ENCODE peak calls at places on chromosomes 6 and 20, in four cellular contexts. One of them, this sample, is unnamed.

GRCh38 chr20:21102252-21102609 is 3.9 kb downstream of the LINC00237 start:
- DNase-seq in kidney glomerular epithelial cell: no peak
- DNase-seq in A172: no peak
- DNase-seq in MV-4-11: peak
- DNase-seq in this sample: no peak

GRCh38 chr6:87714093-87714809 is 12.2 kb upstream of the AKIRIN2 start:
- DNase-seq in A172: peak
- DNase-seq in kidney glomerular epithelial cell: peak
- DNase-seq in MV-4-11: peak
- DNase-seq in this sample: no peak

GRCh38 chr20:48246391-48246790 is 461.1 kb upstream of the SULF2 start:
- DNase-seq in MV-4-11: no peak
- DNase-seq in A172: no peak
- DNase-seq in kidney glomerular epithelial cell: no peak
- DNase-seq in this sample: no peak

GRCh38 chr20:25005220-25005619 is 12.7 kb upstream of the APMAP start:
- DNase-seq in kidney glomerular epithelial cell: peak
- DNase-seq in MV-4-11: no peak
- DNase-seq in A172: peak
- DNase-seq in this sample: no peak

GRCh38 chr6:13813621-13814175 is 659 bp downstream of the MCUR1 start:
- DNase-seq in MV-4-11: peak
- DNase-seq in kidney glomerular epithelial cell: peak
- DNase-seq in A172: peak
- DNase-seq in this sample: peak

GRCh38 chr20:2839732-2840137 is 720 bp downstream of the PCED1A start:
- DNase-seq in kidney glomerular epithelial cell: no peak
- DNase-seq in A172: no peak
- DNase-seq in MV-4-11: no peak
- DNase-seq in this sample: no peak

GRCh38 chr6:42075159-42075838 is 25.0 kb downstream of the TAF8 start:
- DNase-seq in A172: peak
- DNase-seq in kidney glomerular epithelial cell: peak
- DNase-seq in MV-4-11: peak
- DNase-seq in this sample: peak

GRCh38 chr6:157240059-157240959 is 83.0 kb downstream of the TMEM242 start:
- DNase-seq in MV-4-11: peak
- DNase-seq in A172: peak
- DNase-seq in kidney glomerular epithelial cell: no peak
- DNase-seq in this sample: no peak

GRCh38 chr6:41200296-41200900 is 551 bp downstream of the TREML2 start:
- DNase-seq in A172: peak
- DNase-seq in kidney glomerular epithelial cell: no peak
- DNase-seq in MV-4-11: peak
- DNase-seq in this sample: no peak

GRCh38 chr6:125746731-125747588 is 2.5 kb upstream of the HEY2 start:
- DNase-seq in MV-4-11: peak
- DNase-seq in kidney glomerular epithelial cell: peak
- DNase-seq in A172: peak
- DNase-seq in this sample: peak

GRCh38 chr6:31882344-31882743 is 3.5 kb upstream of the SLC44A4 start:
- DNase-seq in MV-4-11: no peak
- DNase-seq in kidney glomerular epithelial cell: peak
- DNase-seq in A172: peak
- DNase-seq in this sample: no peak